ENCODE peak calls at places on chromosomes 3 and 15, in seven cellular contexts. U is DND-41, K is breast epithelium, P is adipocyte, G is testis, Z is MM.1S, F is stomach. V is an unnamed sample.

GRCh38 chr3:51988286-51989146 is 5.2 kb downstream of the ACY1 start:
- DNase-seq in Z (no peak), K (no peak), F (no peak), G (no peak), U (no peak), P (no peak), V (no peak)

GRCh38 chr15:75733761-75734651 is 21.4 kb upstream of the CSPG4 start:
- DNase-seq in G (no peak), U (no peak), P (no peak), F (no peak), K (no peak), Z (no peak), V (no peak)

GRCh38 chr3:132843851-132844565 is 121.8 kb upstream of the NPHP3 start:
- DNase-seq in K (no peak), G (no peak), U (no peak), F (no peak), P (no peak), Z (no peak), V (no peak)

GRCh38 chr3:165243597-165243996 is 47.4 kb upstream of the SLITRK3 start:
- DNase-seq in Z (no peak), G (no peak), U (no peak), K (no peak), P (no peak), F (no peak), V (no peak)

GRCh38 chr3:27681249-27681748 is 40.8 kb downstream of the EOMES start:
- DNase-seq in Z (peak; percentile 71), K (no peak), F (no peak), G (no peak), U (peak; percentile 10), P (peak; percentile 92), V (peak; percentile 71)

GRCh38 chr15:73941044-73941443 is 14.8 kb downstream of the LOXL1 start:
- DNase-seq in F (no peak), Z (no peak), P (peak; percentile 89), G (no peak), U (no peak), K (no peak), V (no peak)

GRCh38 chr3:10196389-10197052 is 31.8 kb downstream of the IRAK2 start:
- DNase-seq in F (no peak), Z (peak; percentile 18), U (no peak), P (peak; percentile 67), G (peak; percentile 37), K (no peak), V (no peak)

GRCh38 chr3:72337480-72337855 is 510.8 kb downstream of the SHQ1 start:
- DNase-seq in U (peak; percentile 13), Z (no peak), F (no peak), G (no peak), K (no peak), P (no peak), V (no peak)

GRCh38 chr15:64236156-64236555 is 73.3 kb upstream of the PPIB start:
- DNase-seq in P (no peak), U (no peak), Z (no peak), K (no peak), F (no peak), G (no peak), V (no peak)

GRCh38 chr3:72336821-72337479 is 511.3 kb downstream of the SHQ1 start:
- DNase-seq in U (peak; percentile 21), P (peak; percentile 77), Z (no peak), F (peak; percentile 79), G (peak; percentile 89), K (peak; percentile 87), V (no peak)

GRCh38 chr15:76974456-76975083 is 20.4 kb upstream of the PSTPIP1 start:
- DNase-seq in F (no peak), P (no peak), Z (no peak), G (no peak), K (no peak), U (no peak), V (no peak)

GRCh38 chr15:44565387-44566169 is 28.6 kb downstream of the EIF3J start:
- DNase-seq in F (no peak), Z (no peak), G (no peak), P (no peak), U (no peak), K (no peak), V (no peak)

GRCh38 chr15:101442272-101442671 is 47.2 kb downstream of the PCSK6 start:
- DNase-seq in F (peak; percentile 5), U (no peak), K (no peak), P (no peak), G (no peak), Z (no peak), V (no peak)

GRCh38 chr3:143677420-143677819 is 170.8 kb downstream of the SLC9A9 start:
- DNase-seq in Z (no peak), K (no peak), U (no peak), G (no peak), F (no peak), P (no peak), V (no peak)

GRCh38 chr3:38002291-38002876 is 11.8 kb downstream of the VILL start:
- DNase-seq in G (no peak), U (no peak), F (peak; percentile 23), P (no peak), K (no peak), Z (no peak), V (no peak)

GRCh38 chr3:153216928-153217327 is 54.9 kb downstream of the RAP2B start:
- DNase-seq in F (no peak), K (no peak), P (no peak), Z (no peak), U (no peak), G (no peak), V (no peak)

GRCh38 chr3:102079809-102080197 is 230.5 kb downstream of the NFKBIZ start:
- DNase-seq in Z (no peak), P (no peak), U (no peak), K (no peak), G (no peak), F (no peak), V (peak; percentile 61)

GRCh38 chr15:35139822-35140221 is 54.7 kb upstream of the NANOGP8 start:
- DNase-seq in F (no peak), Z (no peak), P (no peak), G (no peak), U (no peak), K (no peak), V (no peak)

GRCh38 chr3:153970735-153971347 is 150.3 kb upstream of the ARHGEF26 start:
- DNase-seq in U (no peak), Z (peak; percentile 46), K (no peak), F (no peak), P (peak; percentile 55), G (no peak), V (peak; percentile 12)

GRCh38 chr3:44343421-44343820 is 4.9 kb downstream of the TCAIM start:
- DNase-seq in K (no peak), F (no peak), G (no peak), Z (no peak), P (no peak), U (no peak), V (no peak)
- H3K27me3 ChIP-seq in K (no peaks in the 10 kb centered on the region), F (no peaks in the 10 kb centered on the region), G (no peaks in the 10 kb centered on the region), Z (no peaks in the 10 kb centered on the region), P (no peaks in the 10 kb centered on the region), U (no peaks in the 10 kb centered on the region), V (no peaks in the 10 kb centered on the region)

GRCh38 chr3:186619787-186620212 is 6.9 kb downstream of the AHSG start:
- DNase-seq in K (no peak), U (no peak), F (no peak), G (no peak), P (no peak), Z (no peak), V (no peak)

GRCh38 chr3:186614597-186615483 is 2.0 kb downstream of the AHSG start:
- DNase-seq in Z (peak; percentile 87), F (peak; percentile 83), P (peak; percentile 84), U (peak; percentile 81), K (peak; percentile 76), G (peak; percentile 85), V (peak; percentile 61)

GRCh38 chr3:186618318-186618938 is 5.6 kb downstream of the AHSG start:
- DNase-seq in U (no peak), P (no peak), K (no peak), F (no peak), G (no peak), Z (no peak), V (no peak)

GRCh38 chr3:186616299-186616617 is 3.4 kb downstream of the AHSG start:
- DNase-seq in G (no peak), U (no peak), P (no peak), Z (no peak), F (no peak), K (no peak), V (no peak)

GRCh38 chr3:186617038-186617934 is 4.4 kb downstream of the AHSG start:
- DNase-seq in P (peak; percentile 97), Z (peak; percentile 99), K (peak; percentile 92), U (peak; percentile 87), G (peak; percentile 89), F (peak; percentile 91), V (peak; percentile 82)
- H3K4me3 ChIP-seq in P (peak overlapping the region; percentile 12), Z (peak overlapping the region; percentile 39), K (no peak overlapping the region), U (peak overlapping the region; percentile 16), G (no peak overlapping the region), F (peak overlapping the region; percentile 14), V (peak overlapping the region; percentile 71)

GRCh38 chr3:63932509-63933212 is 20.5 kb upstream of the SCAANT1 start:
- DNase-seq in F (no peak), G (no peak), Z (no peak), U (no peak), K (no peak), P (no peak), V (no peak)

GRCh38 chr3:63933459-63933858 is 21.3 kb upstream of the SCAANT1 start:
- DNase-seq in F (no peak), P (no peak), Z (no peak), K (no peak), U (no peak), G (no peak), V (no peak)

GRCh38 chr3:63931290-63931689 is 19.1 kb upstream of the SCAANT1 start:
- DNase-seq in P (no peak), U (no peak), K (no peak), G (no peak), Z (no peak), F (no peak), V (no peak)

GRCh38 chr3:63934484-63934883 is 22.3 kb upstream of the SCAANT1 start:
- DNase-seq in K (no peak), G (no peak), F (no peak), U (no peak), P (no peak), Z (no peak), V (peak; percentile 29)

GRCh38 chr3:63934041-63934440 is 21.9 kb upstream of the SCAANT1 start:
- DNase-seq in G (no peak), Z (no peak), K (no peak), U (no peak), F (no peak), P (no peak), V (no peak)
- H3K4me1 ChIP-seq in G (no peaks in the 10 kb centered on the region), Z (peaks cover 34% of the 10 kb centered on the region), K (no peaks in the 10 kb centered on the region), U (no peaks in the 10 kb centered on the region), F (peaks cover 93% of the 10 kb centered on the region), P (peaks cover 35% of the 10 kb centered on the region), V (peaks cover 28% of the 10 kb centered on the region)

DNA sequence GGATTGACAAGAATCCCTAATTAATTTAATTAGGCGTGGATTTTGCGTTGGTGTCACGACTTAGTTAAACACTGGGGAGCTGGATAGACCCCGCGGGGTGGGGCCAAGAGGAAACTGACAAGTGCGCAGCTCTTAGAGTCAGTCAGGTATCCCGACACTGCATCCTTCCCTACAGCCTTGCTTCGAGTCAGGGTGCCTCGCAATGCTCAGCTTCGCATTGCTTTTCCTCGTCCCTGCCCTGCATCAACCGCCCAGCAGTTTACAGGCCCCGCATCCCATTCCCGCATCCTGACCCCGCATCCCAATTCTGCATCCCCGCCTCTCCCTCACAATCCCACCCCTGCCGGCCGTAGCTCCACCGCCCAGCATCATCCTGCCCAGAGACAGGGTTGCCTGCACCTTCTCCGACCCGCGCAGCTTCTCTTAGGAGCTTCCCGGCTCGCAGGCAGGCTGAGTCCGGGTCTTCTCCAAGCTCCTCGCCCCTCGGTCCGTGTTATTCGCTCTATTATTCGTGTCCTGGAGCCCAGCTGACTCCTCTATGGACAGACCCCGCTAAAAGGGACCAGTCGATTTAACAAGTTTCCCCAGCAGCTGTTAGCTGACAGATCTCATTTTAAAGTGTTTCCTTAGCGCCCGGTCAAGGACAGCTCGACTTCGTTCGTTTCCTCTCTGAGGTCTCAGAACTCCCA is 697 bp upstream of the SHOX2 start:
- DNase-seq in F (no peak), U (no peak), Z (peak; percentile 39), G (peak; percentile 45), K (no peak), P (peak; percentile 61), V (no peak)
- H3K27me3 ChIP-seq in F (peaks cover 71% of the 10 kb centered on the region), U (no peaks in the 10 kb centered on the region), Z (peaks cover 23% of the 10 kb centered on the region), G (peaks cover 3% of the 10 kb centered on the region), K (peaks cover 3% of the 10 kb centered on the region), P (no peaks in the 10 kb centered on the region), V (peaks cover 49% of the 10 kb centered on the region)

V was measured in CD4-positive, CD25-positive, alpha-beta regulatory T cell.